ENCODE peak calls at places on chromosomes 6 and 20, in nine cellular contexts. One of them, this sample, is unnamed.

GRCh38 chr6:134317471-134318131 is at the start of gene SGK1:
- DNase-seq in GM23248: peak
- DNase-seq in activated B cell treated with CpG ODN at 0.5 μM for 24 hours: peak
- DNase-seq in GM12878: no peak
- DNase-seq in adrenal gland: no peak
- DNase-seq in SJSA1: no peak
- DNase-seq in stimulated activated CD4-positive, alpha-beta T cell treated with anti-CD3 and anti-CD28 coated beads, Interleukin-15, amount 100 ng/mL, for 48 hours: peak
- DNase-seq in LHCN-M2: peak
- DNase-seq in suprapubic skin: no peak
- DNase-seq in this sample: peak

GRCh38 chr6:33683051-33683571 is 28.4 kb downstream of the UQCC2 start:
- DNase-seq in GM23248: peak
- DNase-seq in activated B cell treated with CpG ODN at 0.5 μM for 24 hours: no peak
- DNase-seq in GM12878: no peak
- DNase-seq in adrenal gland: no peak
- DNase-seq in SJSA1: no peak
- DNase-seq in stimulated activated CD4-positive, alpha-beta T cell treated with anti-CD3 and anti-CD28 coated beads, Interleukin-15, amount 100 ng/mL, for 48 hours: no peak
- DNase-seq in LHCN-M2: no peak
- DNase-seq in suprapubic skin: no peak
- DNase-seq in this sample: no peak

GRCh38 chr6:108561742-108562502 is 1.2 kb downstream of the FOXO3 start:
- DNase-seq in GM23248: peak
- DNase-seq in activated B cell treated with CpG ODN at 0.5 μM for 24 hours: peak
- DNase-seq in GM12878: no peak
- DNase-seq in adrenal gland: peak
- DNase-seq in SJSA1: peak
- DNase-seq in stimulated activated CD4-positive, alpha-beta T cell treated with anti-CD3 and anti-CD28 coated beads, Interleukin-15, amount 100 ng/mL, for 48 hours: no peak
- DNase-seq in LHCN-M2: no peak
- DNase-seq in suprapubic skin: peak
- DNase-seq in this sample: peak

GRCh38 chr20:63140683-63141433 is 75.1 kb downstream of the YTHDF1 start:
- DNase-seq in GM23248: no peak
- DNase-seq in activated B cell treated with CpG ODN at 0.5 μM for 24 hours: no peak
- DNase-seq in GM12878: no peak
- DNase-seq in adrenal gland: no peak
- DNase-seq in SJSA1: no peak
- DNase-seq in stimulated activated CD4-positive, alpha-beta T cell treated with anti-CD3 and anti-CD28 coated beads, Interleukin-15, amount 100 ng/mL, for 48 hours: no peak
- DNase-seq in LHCN-M2: no peak
- DNase-seq in suprapubic skin: no peak
- DNase-seq in this sample: no peak

GRCh38 chr6:100311707-100312266 is 152.9 kb downstream of the SIM1 start:
- DNase-seq in GM23248: peak
- DNase-seq in activated B cell treated with CpG ODN at 0.5 μM for 24 hours: no peak
- DNase-seq in GM12878: no peak
- DNase-seq in adrenal gland: no peak
- DNase-seq in SJSA1: no peak
- DNase-seq in stimulated activated CD4-positive, alpha-beta T cell treated with anti-CD3 and anti-CD28 coated beads, Interleukin-15, amount 100 ng/mL, for 48 hours: no peak
- DNase-seq in LHCN-M2: no peak
- DNase-seq in suprapubic skin: no peak
- DNase-seq in this sample: no peak

GRCh38 chr6:47438481-47439347 is 38.9 kb upstream of the CD2AP start:
- DNase-seq in GM23248: no peak
- DNase-seq in activated B cell treated with CpG ODN at 0.5 μM for 24 hours: no peak
- DNase-seq in GM12878: peak
- DNase-seq in adrenal gland: peak
- DNase-seq in SJSA1: no peak
- DNase-seq in stimulated activated CD4-positive, alpha-beta T cell treated with anti-CD3 and anti-CD28 coated beads, Interleukin-15, amount 100 ng/mL, for 48 hours: no peak
- DNase-seq in LHCN-M2: no peak
- DNase-seq in suprapubic skin: no peak
- DNase-seq in this sample: no peak

GRCh38 chr20:5970381-5970780 is 19.9 kb downstream of the MCM8 start:
- DNase-seq in GM23248: no peak
- DNase-seq in activated B cell treated with CpG ODN at 0.5 μM for 24 hours: no peak
- DNase-seq in GM12878: no peak
- DNase-seq in adrenal gland: no peak
- DNase-seq in SJSA1: no peak
- DNase-seq in stimulated activated CD4-positive, alpha-beta T cell treated with anti-CD3 and anti-CD28 coated beads, Interleukin-15, amount 100 ng/mL, for 48 hours: no peak
- DNase-seq in LHCN-M2: no peak
- DNase-seq in suprapubic skin: no peak
- DNase-seq in this sample: no peak

GRCh38 chr20:53949319-53949839 is 121.0 kb downstream of the BCAS1 start:
- DNase-seq in GM23248: peak
- DNase-seq in activated B cell treated with CpG ODN at 0.5 μM for 24 hours: peak
- DNase-seq in GM12878: no peak
- DNase-seq in adrenal gland: no peak
- DNase-seq in SJSA1: peak
- DNase-seq in stimulated activated CD4-positive, alpha-beta T cell treated with anti-CD3 and anti-CD28 coated beads, Interleukin-15, amount 100 ng/mL, for 48 hours: peak
- DNase-seq in LHCN-M2: peak
- DNase-seq in suprapubic skin: no peak
- DNase-seq in this sample: no peak

GRCh38 chr20:19026121-19026878 is 186.1 kb upstream of the SLC24A3 start:
- DNase-seq in GM23248: peak
- DNase-seq in activated B cell treated with CpG ODN at 0.5 μM for 24 hours: no peak
- DNase-seq in GM12878: peak
- DNase-seq in adrenal gland: no peak
- DNase-seq in SJSA1: peak
- DNase-seq in stimulated activated CD4-positive, alpha-beta T cell treated with anti-CD3 and anti-CD28 coated beads, Interleukin-15, amount 100 ng/mL, for 48 hours: no peak
- DNase-seq in LHCN-M2: no peak
- DNase-seq in suprapubic skin: no peak
- DNase-seq in this sample: no peak

GRCh38 chr20:52590100-52590499 is 382.1 kb upstream of the TSHZ2 start:
- DNase-seq in GM23248: no peak
- DNase-seq in activated B cell treated with CpG ODN at 0.5 μM for 24 hours: no peak
- DNase-seq in GM12878: no peak
- DNase-seq in adrenal gland: no peak
- DNase-seq in SJSA1: no peak
- DNase-seq in stimulated activated CD4-positive, alpha-beta T cell treated with anti-CD3 and anti-CD28 coated beads, Interleukin-15, amount 100 ng/mL, for 48 hours: no peak
- DNase-seq in LHCN-M2: peak
- DNase-seq in suprapubic skin: no peak
- DNase-seq in this sample: no peak

GRCh38 chr6:102812242-102812641 is 1418.7 kb downstream of the GRIK2 start:
- DNase-seq in GM23248: no peak
- DNase-seq in activated B cell treated with CpG ODN at 0.5 μM for 24 hours: no peak
- DNase-seq in GM12878: no peak
- DNase-seq in adrenal gland: no peak
- DNase-seq in SJSA1: no peak
- DNase-seq in stimulated activated CD4-positive, alpha-beta T cell treated with anti-CD3 and anti-CD28 coated beads, Interleukin-15, amount 100 ng/mL, for 48 hours: no peak
- DNase-seq in LHCN-M2: no peak
- DNase-seq in suprapubic skin: no peak
- DNase-seq in this sample: no peak

GRCh38 chr6:15904651-15905376 is 224.1 kb upstream of the MYLIP start:
- DNase-seq in GM23248: no peak
- DNase-seq in activated B cell treated with CpG ODN at 0.5 μM for 24 hours: no peak
- DNase-seq in GM12878: no peak
- DNase-seq in adrenal gland: no peak
- DNase-seq in SJSA1: no peak
- DNase-seq in stimulated activated CD4-positive, alpha-beta T cell treated with anti-CD3 and anti-CD28 coated beads, Interleukin-15, amount 100 ng/mL, for 48 hours: no peak
- DNase-seq in LHCN-M2: no peak
- DNase-seq in suprapubic skin: no peak
- DNase-seq in this sample: no peak

GRCh38 chr6:13615802-13616140 is 636 bp downstream of the NOL7 start:
- DNase-seq in GM23248: peak
- DNase-seq in activated B cell treated with CpG ODN at 0.5 μM for 24 hours: peak
- DNase-seq in GM12878: no peak
- DNase-seq in adrenal gland: peak
- DNase-seq in SJSA1: peak
- DNase-seq in stimulated activated CD4-positive, alpha-beta T cell treated with anti-CD3 and anti-CD28 coated beads, Interleukin-15, amount 100 ng/mL, for 48 hours: peak
- DNase-seq in LHCN-M2: peak
- DNase-seq in suprapubic skin: peak
- DNase-seq in this sample: peak

GRCh38 chr6:89574860-89575561 is 63.5 kb downstream of the LYRM2 start:
- DNase-seq in GM23248: no peak
- DNase-seq in activated B cell treated with CpG ODN at 0.5 μM for 24 hours: no peak
- DNase-seq in GM12878: no peak
- DNase-seq in adrenal gland: no peak
- DNase-seq in SJSA1: no peak
- DNase-seq in stimulated activated CD4-positive, alpha-beta T cell treated with anti-CD3 and anti-CD28 coated beads, Interleukin-15, amount 100 ng/mL, for 48 hours: no peak
- DNase-seq in LHCN-M2: no peak
- DNase-seq in suprapubic skin: no peak
- DNase-seq in this sample: peak

GRCh38 chr6:167684276-167685104 is 142.2 kb upstream of the AFDN start:
- DNase-seq in GM23248: no peak
- DNase-seq in activated B cell treated with CpG ODN at 0.5 μM for 24 hours: no peak
- DNase-seq in GM12878: no peak
- DNase-seq in adrenal gland: no peak
- DNase-seq in SJSA1: no peak
- DNase-seq in stimulated activated CD4-positive, alpha-beta T cell treated with anti-CD3 and anti-CD28 coated beads, Interleukin-15, amount 100 ng/mL, for 48 hours: no peak
- DNase-seq in LHCN-M2: no peak
- DNase-seq in suprapubic skin: peak
- DNase-seq in this sample: no peak

GRCh38 chr6:42075159-42075838 is 25.0 kb downstream of the TAF8 start:
- DNase-seq in GM23248: peak
- DNase-seq in activated B cell treated with CpG ODN at 0.5 μM for 24 hours: peak
- DNase-seq in GM12878: no peak
- DNase-seq in adrenal gland: peak
- DNase-seq in SJSA1: peak
- DNase-seq in stimulated activated CD4-positive, alpha-beta T cell treated with anti-CD3 and anti-CD28 coated beads, Interleukin-15, amount 100 ng/mL, for 48 hours: peak
- DNase-seq in LHCN-M2: peak
- DNase-seq in suprapubic skin: peak
- DNase-seq in this sample: peak

GRCh38 chr6:55898342-55898741 is 23.0 kb upstream of the BMP5 start:
- DNase-seq in GM23248: peak
- DNase-seq in activated B cell treated with CpG ODN at 0.5 μM for 24 hours: no peak
- DNase-seq in GM12878: no peak
- DNase-seq in adrenal gland: no peak
- DNase-seq in SJSA1: no peak
- DNase-seq in stimulated activated CD4-positive, alpha-beta T cell treated with anti-CD3 and anti-CD28 coated beads, Interleukin-15, amount 100 ng/mL, for 48 hours: no peak
- DNase-seq in LHCN-M2: no peak
- DNase-seq in suprapubic skin: no peak
- DNase-seq in this sample: no peak

GRCh38 chr6:165013701-165014100 is 295.7 kb downstream of the C6orf118 start:
- DNase-seq in GM23248: peak
- DNase-seq in activated B cell treated with CpG ODN at 0.5 μM for 24 hours: no peak
- DNase-seq in GM12878: no peak
- DNase-seq in adrenal gland: no peak
- DNase-seq in SJSA1: peak
- DNase-seq in stimulated activated CD4-positive, alpha-beta T cell treated with anti-CD3 and anti-CD28 coated beads, Interleukin-15, amount 100 ng/mL, for 48 hours: no peak
- DNase-seq in LHCN-M2: peak
- DNase-seq in suprapubic skin: no peak
- DNase-seq in this sample: no peak

GRCh38 chr20:3842332-3842930 is 4.2 kb upstream of the MAVS start:
- DNase-seq in GM23248: no peak
- DNase-seq in activated B cell treated with CpG ODN at 0.5 μM for 24 hours: no peak
- DNase-seq in GM12878: no peak
- DNase-seq in adrenal gland: no peak
- DNase-seq in SJSA1: no peak
- DNase-seq in stimulated activated CD4-positive, alpha-beta T cell treated with anti-CD3 and anti-CD28 coated beads, Interleukin-15, amount 100 ng/mL, for 48 hours: no peak
- DNase-seq in LHCN-M2: no peak
- DNase-seq in suprapubic skin: no peak
- DNase-seq in this sample: no peak

GRCh38 chr6:148565931-148566663 is 180.7 kb upstream of the UST start:
- DNase-seq in GM23248: peak
- DNase-seq in activated B cell treated with CpG ODN at 0.5 μM for 24 hours: no peak
- DNase-seq in GM12878: no peak
- DNase-seq in adrenal gland: no peak
- DNase-seq in SJSA1: peak
- DNase-seq in stimulated activated CD4-positive, alpha-beta T cell treated with anti-CD3 and anti-CD28 coated beads, Interleukin-15, amount 100 ng/mL, for 48 hours: no peak
- DNase-seq in LHCN-M2: peak
- DNase-seq in suprapubic skin: no peak
- DNase-seq in this sample: no peak

GRCh38 chr6:11785449-11785951 is 6.9 kb upstream of the ADTRP start:
- DNase-seq in GM23248: no peak
- DNase-seq in activated B cell treated with CpG ODN at 0.5 μM for 24 hours: no peak
- DNase-seq in GM12878: peak
- DNase-seq in adrenal gland: no peak
- DNase-seq in SJSA1: no peak
- DNase-seq in stimulated activated CD4-positive, alpha-beta T cell treated with anti-CD3 and anti-CD28 coated beads, Interleukin-15, amount 100 ng/mL, for 48 hours: peak
- DNase-seq in LHCN-M2: no peak
- DNase-seq in suprapubic skin: no peak
- DNase-seq in this sample: no peak

GRCh38 chr6:149271348-149272340 is 45.9 kb upstream of the TAB2 start:
- DNase-seq in GM23248: peak
- DNase-seq in activated B cell treated with CpG ODN at 0.5 μM for 24 hours: peak
- DNase-seq in GM12878: peak
- DNase-seq in adrenal gland: no peak
- DNase-seq in SJSA1: no peak
- DNase-seq in stimulated activated CD4-positive, alpha-beta T cell treated with anti-CD3 and anti-CD28 coated beads, Interleukin-15, amount 100 ng/mL, for 48 hours: peak
- DNase-seq in LHCN-M2: no peak
- DNase-seq in suprapubic skin: no peak
- DNase-seq in this sample: no peak

GRCh38 chr20:46520976-46521579 is 7.7 kb upstream of the ZNF334 start:
- DNase-seq in GM23248: peak
- DNase-seq in activated B cell treated with CpG ODN at 0.5 μM for 24 hours: no peak
- DNase-seq in GM12878: peak
- DNase-seq in adrenal gland: peak
- DNase-seq in SJSA1: no peak
- DNase-seq in stimulated activated CD4-positive, alpha-beta T cell treated with anti-CD3 and anti-CD28 coated beads, Interleukin-15, amount 100 ng/mL, for 48 hours: peak
- DNase-seq in LHCN-M2: peak
- DNase-seq in suprapubic skin: no peak
- DNase-seq in this sample: peak

GRCh38 chr6:166046982-166047381 is 120.7 kb downstream of the TBXT start:
- DNase-seq in GM23248: no peak
- DNase-seq in activated B cell treated with CpG ODN at 0.5 μM for 24 hours: no peak
- DNase-seq in GM12878: no peak
- DNase-seq in adrenal gland: no peak
- DNase-seq in SJSA1: no peak
- DNase-seq in stimulated activated CD4-positive, alpha-beta T cell treated with anti-CD3 and anti-CD28 coated beads, Interleukin-15, amount 100 ng/mL, for 48 hours: no peak
- DNase-seq in LHCN-M2: no peak
- DNase-seq in suprapubic skin: no peak
- DNase-seq in this sample: no peak

GRCh38 chr20:38635721-38636285 is 34.2 kb downstream of the ARHGAP40 start:
- DNase-seq in GM23248: peak
- DNase-seq in activated B cell treated with CpG ODN at 0.5 μM for 24 hours: no peak
- DNase-seq in GM12878: no peak
- DNase-seq in adrenal gland: no peak
- DNase-seq in SJSA1: no peak
- DNase-seq in stimulated activated CD4-positive, alpha-beta T cell treated with anti-CD3 and anti-CD28 coated beads, Interleukin-15, amount 100 ng/mL, for 48 hours: no peak
- DNase-seq in LHCN-M2: peak
- DNase-seq in suprapubic skin: no peak
- DNase-seq in this sample: no peak

GRCh38 chr6:34284563-34285545 is 36.0 kb upstream of the SMIM29 start:
- DNase-seq in GM23248: peak
- DNase-seq in activated B cell treated with CpG ODN at 0.5 μM for 24 hours: no peak
- DNase-seq in GM12878: no peak
- DNase-seq in adrenal gland: peak
- DNase-seq in SJSA1: no peak
- DNase-seq in stimulated activated CD4-positive, alpha-beta T cell treated with anti-CD3 and anti-CD28 coated beads, Interleukin-15, amount 100 ng/mL, for 48 hours: no peak
- DNase-seq in LHCN-M2: peak
- DNase-seq in suprapubic skin: no peak
- DNase-seq in this sample: no peak

GRCh38 chr6:3380344-3381232 is 76.3 kb downstream of the SLC22A23 start:
- DNase-seq in GM23248: no peak
- DNase-seq in activated B cell treated with CpG ODN at 0.5 μM for 24 hours: no peak
- DNase-seq in GM12878: no peak
- DNase-seq in adrenal gland: no peak
- DNase-seq in SJSA1: no peak
- DNase-seq in stimulated activated CD4-positive, alpha-beta T cell treated with anti-CD3 and anti-CD28 coated beads, Interleukin-15, amount 100 ng/mL, for 48 hours: no peak
- DNase-seq in LHCN-M2: no peak
- DNase-seq in suprapubic skin: no peak
- DNase-seq in this sample: no peak

GRCh38 chr6:14639983-14640599 is 522.5 kb downstream of the CD83 start:
- DNase-seq in GM23248: no peak
- DNase-seq in activated B cell treated with CpG ODN at 0.5 μM for 24 hours: no peak
- DNase-seq in GM12878: no peak
- DNase-seq in adrenal gland: no peak
- DNase-seq in SJSA1: no peak
- DNase-seq in stimulated activated CD4-positive, alpha-beta T cell treated with anti-CD3 and anti-CD28 coated beads, Interleukin-15, amount 100 ng/mL, for 48 hours: no peak
- DNase-seq in LHCN-M2: no peak
- DNase-seq in suprapubic skin: no peak
- DNase-seq in this sample: peak

GRCh38 chr20:62062661-62063600 is 2.8 kb downstream of the TAF4 start:
- DNase-seq in GM23248: no peak
- DNase-seq in activated B cell treated with CpG ODN at 0.5 μM for 24 hours: no peak
- DNase-seq in GM12878: no peak
- DNase-seq in adrenal gland: no peak
- DNase-seq in SJSA1: no peak
- DNase-seq in stimulated activated CD4-positive, alpha-beta T cell treated with anti-CD3 and anti-CD28 coated beads, Interleukin-15, amount 100 ng/mL, for 48 hours: no peak
- DNase-seq in LHCN-M2: no peak
- DNase-seq in suprapubic skin: peak
- DNase-seq in this sample: no peak

GRCh38 chr6:138030872-138031271 is 76.3 kb downstream of the PERP start:
- DNase-seq in GM23248: no peak
- DNase-seq in activated B cell treated with CpG ODN at 0.5 μM for 24 hours: no peak
- DNase-seq in GM12878: no peak
- DNase-seq in adrenal gland: no peak
- DNase-seq in SJSA1: no peak
- DNase-seq in stimulated activated CD4-positive, alpha-beta T cell treated with anti-CD3 and anti-CD28 coated beads, Interleukin-15, amount 100 ng/mL, for 48 hours: no peak
- DNase-seq in LHCN-M2: no peak
- DNase-seq in suprapubic skin: no peak
- DNase-seq in this sample: no peak

This sample was measured in ELF-1.